ENCODE peak calls at places on chromosomes 7 and 10, in four cellular contexts. One of them, this sample, is unnamed.

GRCh38 chr7:151839511-151839921 is 37.4 kb downstream of the PRKAG2 start:
- DNase-seq in lung: no peak
- DNase-seq in WERI-Rb-1: no peak
- DNase-seq in lower leg skin: no peak
- DNase-seq in this sample: no peak

GRCh38 chr7:78261739-78262138 is 463.2 kb downstream of the PHTF2 start:
- DNase-seq in lung: no peak
- DNase-seq in WERI-Rb-1: no peak
- DNase-seq in lower leg skin: no peak
- DNase-seq in this sample: no peak

GRCh38 chr7:100456561-100456957 is 7.5 kb downstream of the SPACDR start:
- DNase-seq in lung: no peak
- DNase-seq in WERI-Rb-1: no peak
- DNase-seq in lower leg skin: no peak
- DNase-seq in this sample: no peak

GRCh38 chr10:45444022-45444421 is 70.0 kb downstream of the ALOX5 start:
- DNase-seq in lung: no peak
- DNase-seq in WERI-Rb-1: no peak
- DNase-seq in lower leg skin: no peak
- DNase-seq in this sample: no peak

GRCh38 chr7:52150952-52151351 is 834.3 kb upstream of the COBL start:
- DNase-seq in lung: no peak
- DNase-seq in WERI-Rb-1: no peak
- DNase-seq in lower leg skin: no peak
- DNase-seq in this sample: no peak

GRCh38 chr7:55246181-55246580 is 119.0 kb upstream of the LANCL2 start:
- DNase-seq in lung: no peak
- DNase-seq in WERI-Rb-1: no peak
- DNase-seq in lower leg skin: no peak
- DNase-seq in this sample: peak

GRCh38 chr7:111162692-111163091 is 71.8 kb downstream of the LRRN3 start:
- DNase-seq in lung: no peak
- DNase-seq in WERI-Rb-1: no peak
- DNase-seq in lower leg skin: no peak
- DNase-seq in this sample: no peak

GRCh38 chr10:31034041-31034918 is 2.6 kb upstream of the ZNF438 start:
- DNase-seq in lung: no peak
- DNase-seq in WERI-Rb-1: no peak
- DNase-seq in lower leg skin: no peak
- DNase-seq in this sample: peak

GRCh38 chr7:8515786-8516185 is 82.4 kb downstream of the NXPH1 start:
- DNase-seq in lung: no peak
- DNase-seq in WERI-Rb-1: no peak
- DNase-seq in lower leg skin: no peak
- DNase-seq in this sample: no peak

GRCh38 chr10:23341004-23341403 is 3.6 kb downstream of the C10orf67 start:
- DNase-seq in lung: no peak
- DNase-seq in WERI-Rb-1: no peak
- DNase-seq in lower leg skin: no peak
- DNase-seq in this sample: no peak

GRCh38 chr10:23338886-23339285 is 5.7 kb downstream of the C10orf67 start:
- DNase-seq in lung: no peak
- DNase-seq in WERI-Rb-1: no peak
- DNase-seq in lower leg skin: no peak
- DNase-seq in this sample: no peak

GRCh38 chr10:23337616-23338015 is 7.0 kb downstream of the C10orf67 start:
- DNase-seq in lung: no peak
- DNase-seq in WERI-Rb-1: no peak
- DNase-seq in lower leg skin: no peak
- DNase-seq in this sample: no peak

GRCh38 chr10:23340346-23340745 is 4.3 kb downstream of the C10orf67 start:
- DNase-seq in lung: no peak
- DNase-seq in WERI-Rb-1: no peak
- DNase-seq in lower leg skin: no peak
- DNase-seq in this sample: no peak

DNA sequence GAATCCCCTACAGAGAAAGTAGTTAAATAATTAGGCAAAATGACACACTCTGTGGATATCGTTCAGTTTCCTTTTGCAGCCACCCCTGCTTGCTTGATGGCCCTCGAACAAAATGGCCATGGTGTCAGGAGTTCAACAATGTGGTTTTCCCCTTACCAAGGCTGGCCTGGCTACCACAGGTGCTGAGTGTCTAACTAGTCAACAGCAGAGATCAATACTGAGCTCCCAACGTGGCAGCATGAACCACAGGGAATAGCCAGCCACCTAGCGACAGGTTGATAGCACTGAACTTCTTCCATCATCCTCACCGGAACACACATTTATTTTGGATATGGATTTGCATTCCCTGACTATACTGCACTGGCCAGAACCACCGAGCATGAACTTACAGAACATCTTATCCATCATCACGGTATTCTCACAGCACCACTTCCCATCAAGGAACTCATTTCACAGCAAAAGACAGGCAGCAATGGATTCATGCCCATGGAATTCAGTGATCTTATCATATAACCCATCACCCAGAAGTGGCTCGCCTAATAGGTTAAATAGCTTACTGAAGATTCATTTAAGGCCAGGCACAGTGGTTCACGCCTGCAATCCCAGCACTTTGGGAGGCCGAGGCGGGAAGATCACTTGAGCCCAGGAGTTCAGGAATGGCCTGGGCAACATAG is 6.3 kb downstream of the C10orf67 start:
- DNase-seq in lung: no peak
- DNase-seq in WERI-Rb-1: no peak
- DNase-seq in lower leg skin: no peak
- DNase-seq in this sample: peak
- TF ChIP-seq CTCF in lung: no peak
- TF ChIP-seq CTCF in WERI-Rb-1: no peak
- TF ChIP-seq CTCF in lower leg skin: no peak
- TF ChIP-seq CTCF in this sample: no peak

GRCh38 chr10:13271552-13272163 is 28.2 kb downstream of the PHYH start:
- DNase-seq in lung: no peak
- DNase-seq in WERI-Rb-1: peak
- DNase-seq in lower leg skin: peak
- DNase-seq in this sample: no peak
- H3K4me3 ChIP-seq in lung: no peak
- H3K4me3 ChIP-seq in WERI-Rb-1: no peak
- H3K4me3 ChIP-seq in lower leg skin: no peak
- H3K4me3 ChIP-seq in this sample: no peak

DNA sequence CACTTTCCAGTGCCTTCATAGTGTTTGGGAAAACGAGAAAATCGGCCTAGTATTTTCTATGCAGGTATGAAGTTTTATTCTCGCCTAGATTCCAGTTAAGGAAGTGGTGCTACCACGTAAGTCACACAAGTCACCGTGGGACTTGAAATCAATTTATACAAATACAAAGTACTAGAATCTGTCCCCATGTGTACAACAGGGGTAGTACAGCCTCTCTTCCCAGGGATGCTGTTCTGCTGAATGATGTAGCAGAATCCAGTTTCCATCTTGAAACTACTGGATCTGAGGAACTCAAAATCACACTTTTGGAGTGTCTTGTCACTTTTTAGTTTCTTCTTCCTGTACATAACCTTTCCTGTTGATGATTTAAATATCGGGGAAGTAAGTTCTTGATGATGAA is 129.4 kb downstream of the SFMBT2 start:
- DNase-seq in lung: no peak
- DNase-seq in WERI-Rb-1: no peak
- DNase-seq in lower leg skin: no peak
- DNase-seq in this sample: no peak
- TF ChIP-seq CTCF in lung: no peak
- TF ChIP-seq CTCF in WERI-Rb-1: no peak
- TF ChIP-seq CTCF in lower leg skin: no peak
- TF ChIP-seq CTCF in this sample: no peak

GRCh38 chr10:125124114-125124486 is 36.3 kb downstream of the CTBP2 start:
- DNase-seq in lung: no peak
- DNase-seq in WERI-Rb-1: no peak
- DNase-seq in lower leg skin: no peak
- DNase-seq in this sample: no peak
- H3K4me3 ChIP-seq in lung: no peak
- H3K4me3 ChIP-seq in WERI-Rb-1: no peak
- H3K4me3 ChIP-seq in lower leg skin: no peak
- H3K4me3 ChIP-seq in this sample: peak

DNA sequence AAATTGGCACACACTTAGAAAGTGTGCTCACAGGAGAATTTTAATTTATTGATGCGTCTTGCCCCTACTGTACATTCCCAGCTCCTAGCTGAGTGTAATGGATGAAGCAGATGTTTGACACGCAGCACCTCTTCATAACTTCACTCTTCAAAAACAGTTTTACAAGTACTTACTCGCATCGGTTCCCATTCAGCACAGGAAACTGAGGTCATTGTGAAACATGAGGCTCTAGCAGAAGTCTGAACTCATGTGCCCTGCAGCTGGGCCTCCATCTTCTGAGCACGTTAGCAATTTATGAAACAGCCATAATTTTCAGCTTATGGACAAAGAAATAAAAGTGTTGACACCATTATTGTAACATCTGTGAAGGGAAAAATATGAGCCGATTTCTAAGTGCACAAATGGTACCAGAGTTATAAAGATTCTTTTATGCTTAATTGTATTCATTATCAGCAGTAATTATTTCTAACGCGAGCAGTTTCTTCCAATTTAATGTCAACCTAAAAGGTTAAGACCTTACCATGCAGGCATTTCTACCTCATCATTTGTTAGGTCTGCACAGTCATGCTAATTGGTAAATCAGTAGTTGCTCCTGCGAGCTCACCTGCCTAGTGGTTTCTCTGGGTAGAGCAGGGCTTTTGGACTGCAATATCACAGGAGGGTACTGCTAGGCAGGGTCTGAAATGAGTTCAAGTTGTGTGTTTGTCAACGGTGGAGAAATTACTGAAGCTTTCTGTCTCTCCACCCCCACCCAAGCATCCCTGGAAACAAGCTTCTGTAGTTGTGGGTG is 558.7 kb upstream of the MGMT start:
- DNase-seq in lung: no peak
- DNase-seq in WERI-Rb-1: no peak
- DNase-seq in lower leg skin: no peak
- DNase-seq in this sample: no peak
- TF ChIP-seq CTCF in lung: no peak
- TF ChIP-seq CTCF in WERI-Rb-1: no peak
- TF ChIP-seq CTCF in lower leg skin: no peak
- TF ChIP-seq CTCF in this sample: no peak

DNA sequence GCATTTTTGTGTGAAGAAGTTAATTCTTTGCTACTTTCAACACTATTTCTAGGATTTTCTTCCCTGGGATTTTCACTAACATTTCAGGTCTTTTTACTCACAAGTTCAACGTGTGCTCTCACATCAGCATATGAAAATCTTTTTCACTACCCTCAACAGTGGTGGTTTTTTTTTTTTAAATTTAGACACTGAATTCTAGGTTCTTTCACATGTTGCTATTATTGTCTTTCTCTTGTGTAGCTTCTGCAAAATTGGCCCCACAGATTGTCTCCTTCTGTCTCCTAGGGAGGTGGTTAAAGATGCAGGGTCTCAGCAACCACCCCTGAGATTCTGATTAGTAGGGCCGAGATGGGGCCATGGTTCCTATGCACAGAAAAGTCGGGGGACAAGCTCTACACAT is 165.0 kb upstream of the GPR26 start:
- DNase-seq in lung: no peak
- DNase-seq in WERI-Rb-1: no peak
- DNase-seq in lower leg skin: no peak
- DNase-seq in this sample: no peak
- H3K4me3 ChIP-seq in lung: no peak
- H3K4me3 ChIP-seq in WERI-Rb-1: no peak
- H3K4me3 ChIP-seq in lower leg skin: no peak
- H3K4me3 ChIP-seq in this sample: no peak